ENCODE peak calls at places on chromosomes 11 and 22, in four cellular contexts. M is brain microvascular endothelial cell, K is foreskin keratinocyte, R is GM12891. Y is an unnamed sample.

GRCh38 chr11:120272303-120272702 is 32.4 kb downstream of the POU2F3 start:
- DNase-seq in K (peak; percentile 74), R (no peak), M (peak; percentile 31), Y (peak; percentile 48)

GRCh38 chr11:7665473-7666291 is 7.6 kb downstream of the CYB5R2 start:
- DNase-seq in K (peak; percentile 35), R (peak; percentile 85), M (peak; percentile 69), Y (peak; percentile 85)

GRCh38 chr22:20833225-20833665 is 25.4 kb downstream of the PI4KA start:
- DNase-seq in M (no peak), K (no peak), R (no peak), Y (no peak)

GRCh38 chr11:73230276-73230875 is 12.3 kb downstream of the P2RY2 start:
- DNase-seq in M (no peak), R (no peak), K (no peak), Y (no peak)

GRCh38 chr11:3738241-3738640 is 59.1 kb downstream of the NUP98 start:
- DNase-seq in R (no peak), M (no peak), K (no peak), Y (no peak)

GRCh38 chr11:116194156-116194904 is 578.5 kb downstream of the BUD13 start:
- DNase-seq in K (no peak), R (no peak), M (no peak), Y (no peak)

GRCh38 chr11:2567026-2567671 is 122.3 kb downstream of the KCNQ1 start:
- DNase-seq in M (no peak), R (no peak), K (no peak), Y (no peak)

GRCh38 chr11:47331454-47332302 is 20.8 kb downstream of the MYBPC3 start:
- DNase-seq in K (no peak), M (no peak), R (no peak), Y (no peak)

GRCh38 chr22:47200273-47201051 is 438.0 kb downstream of the TBC1D22A start:
- DNase-seq in R (no peak), M (no peak), K (no peak), Y (no peak)